ENCODE peak calls at places on chromosomes 3 and 15, in four cellular contexts. G is SK-N-SH, W is GM23338, K is PC-3. R is an unnamed sample.

GRCh38 chr15:41024141-41024540 is 70.9 kb downstream of the CHAC1 start:
- DNase-seq in G (no peak), W (no peak), K (no peak), R (no peak)

GRCh38 chr3:94794563-94794962 is 731.7 kb downstream of the NSUN3 start:
- DNase-seq in G (no peak), W (no peak), K (peak; percentile 16), R (no peak)

GRCh38 chr3:165884518-165884917 is 47.3 kb upstream of the BCHE start:
- DNase-seq in G (no peak), W (no peak), K (no peak), R (no peak)

GRCh38 chr15:31387483-31388118 is 61.0 kb downstream of the KLF13 start:
- DNase-seq in G (peak; percentile 86), W (no peak), K (peak; percentile 70), R (no peak)

GRCh38 chr15:74752486-74753395 is 4.1 kb downstream of the CYP1A2 start:
- DNase-seq in G (no peak), W (no peak), K (peak; percentile 65), R (no peak)

GRCh38 chr3:61847784-61848462 is 286.6 kb downstream of the PTPRG start:
- DNase-seq in G (no peak), W (peak; percentile 72), K (no peak), R (no peak)

GRCh38 chr3:18740631-18741583 is 315.8 kb upstream of the SATB1 start:
- DNase-seq in G (no peak), W (no peak), K (no peak), R (no peak)

GRCh38 chr3:64454179-64454578 is 228.9 kb upstream of the PRICKLE2 start:
- DNase-seq in G (no peak), W (no peak), K (peak; percentile 28), R (no peak)

GRCh38 chr3:134302674-134303073 is 52.0 kb upstream of the RYK start:
- DNase-seq in G (no peak), W (no peak), K (peak; percentile 26), R (no peak)

GRCh38 chr3:153768559-153769469 is 352.4 kb upstream of the ARHGEF26 start:
- DNase-seq in G (peak; percentile 40), W (peak; percentile 81), K (peak; percentile 78), R (peak; percentile 76)

GRCh38 chr3:111619833-111620232 is 24.7 kb upstream of the ZBED2 start:
- DNase-seq in G (no peak), W (no peak), K (peak; percentile 94), R (no peak)

GRCh38 chr15:61205427-61205826 is 23.7 kb downstream of the RORA start:
- DNase-seq in G (no peak), W (no peak), K (no peak), R (no peak)

GRCh38 chr3:167882057-167882667 is 146.6 kb downstream of the SERPINI1 start:
- DNase-seq in G (peak; percentile 21), W (peak; percentile 71), K (peak; percentile 73), R (peak; percentile 73)

GRCh38 chr3:123778991-123779622 is 105.0 kb downstream of the MYLK start:
- DNase-seq in G (no peak), W (no peak), K (no peak), R (no peak)

GRCh38 chr3:178804606-178805005 is 267.0 kb downstream of the ZMAT3 start:
- DNase-seq in G (no peak), W (no peak), K (no peak), R (no peak)

GRCh38 chr3:164852866-164853265 is 225.4 kb downstream of the SI start:
- DNase-seq in G (no peak), W (no peak), K (no peak), R (no peak)

GRCh38 chr3:13546667-13547171 is 2.2 kb upstream of the FBLN2 start:
- DNase-seq in G (peak; percentile 71), W (no peak), K (no peak), R (no peak)

GRCh38 chr3:194998948-194999347 is 272.0 kb downstream of the XXYLT1 start:
- DNase-seq in G (no peak), W (no peak), K (no peak), R (no peak)

GRCh38 chr15:79089331-79089889 is 1.2 kb downstream of the RASGRF1 start:
- DNase-seq in G (peak; percentile 64), W (peak; percentile 77), K (no peak), R (no peak)

GRCh38 chr3:99713440-99713839 is 75.0 kb downstream of the COL8A1 start:
- DNase-seq in G (no peak), W (no peak), K (no peak), R (no peak)

GRCh38 chr3:50245251-50245745 is 9.3 kb downstream of the GNAI2 start:
- DNase-seq in G (no peak), W (no peak), K (no peak), R (no peak)

GRCh38 chr3:174498638-174499037 is 360.5 kb upstream of the NAALADL2 start:
- DNase-seq in G (no peak), W (no peak), K (no peak), R (no peak)

GRCh38 chr15:25931846-25932245 is 68.7 kb upstream of the ATP10A start:
- DNase-seq in G (no peak), W (no peak), K (no peak), R (no peak)

GRCh38 chr3:72354486-72354885 is 493.8 kb downstream of the SHQ1 start:
- DNase-seq in G (no peak), W (no peak), K (no peak), R (no peak)

GRCh38 chr3:141465221-141465620 is 21.6 kb upstream of the RASA2 start:
- DNase-seq in G (peak; percentile 24), W (no peak), K (no peak), R (no peak)

GRCh38 chr3:149333518-149333859 is at the start of gene TM4SF18:
- DNase-seq in G (no peak), W (peak; percentile 29), K (no peak), R (no peak)

GRCh38 chr3:149332227-149332765 is 1.1 kb downstream of the TM4SF18 start:
- DNase-seq in G (no peak), W (no peak), K (no peak), R (no peak)

GRCh38 chr3:149325581-149325980 is 7.9 kb downstream of the TM4SF18 start:
- DNase-seq in G (no peak), W (no peak), K (no peak), R (no peak)

GRCh38 chr3:149332781-149333517 is 487 bp downstream of the TM4SF18 start:
- DNase-seq in G (no peak), W (peak; percentile 13), K (no peak), R (no peak)

GRCh38 chr3:149330609-149331008 is 2.8 kb downstream of the TM4SF18 start:
- DNase-seq in G (no peak), W (no peak), K (peak; percentile 79), R (no peak)
- H3K9me2 ChIP-seq in G (no peaks in the 10 kb centered on the region), W (peaks cover 3% of the 10 kb centered on the region), K (no peaks in the 10 kb centered on the region), R (no peaks in the 10 kb centered on the region)

GRCh38 chr3:43364494-43364893 is 78.2 kb downstream of the SNRK start:
- DNase-seq in G (no peak), W (no peak), K (no peak), R (no peak)

GRCh38 chr3:43362183-43362582 is 75.8 kb downstream of the SNRK start:
- DNase-seq in G (no peak), W (no peak), K (no peak), R (no peak)

GRCh38 chr3:43361077-43361476 is 74.7 kb downstream of the SNRK start:
- DNase-seq in G (no peak), W (peak; percentile 36), K (no peak), R (no peak)

GRCh38 chr3:43363621-43364266 is 77.4 kb downstream of the SNRK start:
- DNase-seq in G (no peak), W (no peak), K (no peak), R (no peak)

DNA sequence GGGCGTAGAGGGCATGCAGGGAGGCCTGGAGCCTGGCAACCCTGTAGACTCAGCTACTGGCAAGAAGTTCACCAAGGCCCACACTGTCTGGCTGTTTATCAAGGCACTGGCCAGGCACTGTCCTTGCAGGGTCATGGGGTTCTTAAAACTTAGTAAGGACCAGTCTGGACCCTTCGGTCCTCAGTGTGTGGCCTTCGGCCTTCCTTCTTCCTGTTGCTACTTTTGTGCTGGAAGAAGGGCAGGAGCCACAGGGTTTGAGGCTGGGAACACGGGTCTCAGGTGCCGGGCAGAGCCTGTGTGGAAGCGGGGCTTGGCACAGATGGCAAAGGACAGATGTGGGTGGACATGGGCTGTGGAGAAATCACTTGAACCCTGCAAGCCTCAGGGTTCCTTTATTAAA is 76.6 kb downstream of the SNRK start:
- DNase-seq in G (no peak), W (no peak), K (no peak), R (no peak)
- H3K9me2 ChIP-seq in G (no peaks in the 10 kb centered on the region), W (no peaks in the 10 kb centered on the region), K (no peaks in the 10 kb centered on the region), R (no peaks in the 10 kb centered on the region)

GRCh38 chr3:146152841-146153240 is 8.1 kb downstream of the PLOD2 start:
- DNase-seq in G (no peak), W (peak; percentile 16), K (no peak), R (no peak)

GRCh38 chr3:146155022-146155421 is 6.0 kb downstream of the PLOD2 start:
- DNase-seq in G (no peak), W (no peak), K (no peak), R (no peak)

GRCh38 chr3:146153429-146153828 is 7.6 kb downstream of the PLOD2 start:
- DNase-seq in G (no peak), W (no peak), K (no peak), R (no peak)

GRCh38 chr3:146156060-146156459 is 4.9 kb downstream of the PLOD2 start:
- DNase-seq in G (no peak), W (no peak), K (no peak), R (no peak)

DNA sequence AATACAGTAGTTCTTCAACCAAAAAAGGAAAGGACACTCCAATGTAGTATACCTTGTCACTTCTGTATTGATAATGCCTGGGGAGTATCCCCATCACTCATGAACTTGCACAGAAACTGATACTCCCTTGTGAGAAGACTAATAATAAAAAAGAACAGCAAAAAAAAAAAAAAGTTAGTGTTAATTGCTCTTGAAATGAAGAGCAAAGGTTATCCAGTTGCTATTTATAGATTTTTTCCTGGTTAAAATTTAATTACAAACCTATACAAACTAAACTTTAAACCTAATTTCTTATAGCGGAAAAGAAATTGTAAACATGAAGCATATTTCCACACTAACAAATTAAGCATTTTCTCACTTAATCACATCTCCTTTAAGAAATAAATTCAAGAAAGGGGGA is 6.7 kb downstream of the PLOD2 start:
- DNase-seq in G (no peak), W (no peak), K (no peak), R (no peak)
- H3K9me2 ChIP-seq in G (no peaks in the 10 kb centered on the region), W (no peaks in the 10 kb centered on the region), K (no peaks in the 10 kb centered on the region), R (no peaks in the 10 kb centered on the region)

GRCh38 chr15:39253552-39253951 is 327.3 kb upstream of the THBS1 start:
- DNase-seq in G (no peak), W (no peak), K (no peak), R (no peak)
- H3K9me2 ChIP-seq in G (no peaks in the 10 kb centered on the region), W (no peaks in the 10 kb centered on the region), K (no peaks in the 10 kb centered on the region), R (no peaks in the 10 kb centered on the region)

R was measured in Karpas-422.